ENCODE peak calls at places on chromosome 6, in nine cellular contexts. Z is posterior vena cava; N is colonic mucosa; M is pulmonary artery endothelial cell; C is astrocyte of the spinal cord; H is stimulated activated CD8-positive, alpha-beta memory T cell treated with anti-CD3 and anti-CD28 coated beads, Interleukin-7, amount 100 ng/mL, for 4 hours; Y is iris pigment epithelial cell; J is effector CD4-positive, alpha-beta T cell; I is NCI-H446 treated with DMSO at 0.1 percent for 48 hours. S is an unnamed sample.

GRCh38 chr6:137767931-137768690 is 98.9 kb upstream of the TNFAIP3 start:
- DNase-seq in Z (no peak), N (no peak), M (no peak), C (peak; percentile 72), H (no peak), Y (peak; percentile 96), J (no peak), I (no peak), S (no peak)

GRCh38 chr6:130708338-130708737 is 118.9 kb upstream of the SMLR1 start:
- DNase-seq in Z (no peak), N (no peak), M (peak; percentile 10), C (no peak), H (no peak), Y (peak; percentile 30), J (no peak), I (no peak), S (no peak)

GRCh38 chr6:150937126-150937906 is 71.8 kb downstream of the MTHFD1L start:
- DNase-seq in Z (peak; percentile 91), N (no peak), M (no peak), C (no peak), H (no peak), Y (no peak), J (no peak), I (no peak), S (no peak)

GRCh38 chr6:35014786-35015185 is 125.7 kb downstream of the ANKS1A start:
- DNase-seq in Z (no peak), N (no peak), M (no peak), C (peak; percentile 52), H (no peak), Y (peak; percentile 64), J (no peak), I (no peak), S (no peak)

GRCh38 chr6:105781248-105781647 is 304.9 kb upstream of the PRDM1 start:
- DNase-seq in Z (no peak), N (no peak), M (no peak), C (no peak), H (peak; percentile 29), Y (no peak), J (no peak), I (no peak), S (no peak)

GRCh38 chr6:157681041-157681650 is 141.9 kb upstream of the SNX9 start:
- DNase-seq in Z (no peak), N (no peak), M (no peak), C (no peak), H (no peak), Y (no peak), J (no peak), I (no peak), S (no peak)

GRCh38 chr6:89667872-89668556 is 29.5 kb upstream of the LYRM2 start:
- DNase-seq in Z (no peak), N (no peak), M (no peak), C (peak; percentile 56), H (no peak), Y (peak; percentile 31), J (no peak), I (no peak), S (no peak)

GRCh38 chr6:166625356-166625755 is 1.7 kb downstream of the RPS6KA2 start:
- DNase-seq in Z (no peak), N (no peak), M (no peak), C (peak; percentile 78), H (no peak), Y (peak; percentile 92), J (no peak), I (no peak), S (no peak)

GRCh38 chr6:78605909-78606446 is 261.4 kb upstream of the IRAK1BP1 start:
- DNase-seq in Z (no peak), N (no peak), M (peak; percentile 70), C (peak; percentile 89), H (no peak), Y (peak; percentile 88), J (no peak), I (no peak), S (no peak)

GRCh38 chr6:17165383-17165782 is 63.5 kb downstream of the STMND1 start:
- DNase-seq in Z (no peak), N (no peak), M (no peak), C (no peak), H (no peak), Y (peak; percentile 28), J (no peak), I (no peak), S (no peak)

GRCh38 chr6:32816746-32817204 is at the start of gene HLA-DOB:
- DNase-seq in Z (no peak), N (no peak), M (no peak), C (no peak), H (no peak), Y (peak; percentile 56), J (no peak), I (no peak), S (no peak)

GRCh38 chr6:35304299-35304698 is 6.7 kb downstream of the DEF6 start:
- DNase-seq in Z (no peak), N (no peak), M (no peak), C (no peak), H (no peak), Y (no peak), J (no peak), I (no peak), S (no peak)

GRCh38 chr6:83057705-83058321 is 7.8 kb downstream of the UBE3D start:
- DNase-seq in Z (no peak), N (peak; percentile 38), M (no peak), C (peak; percentile 51), H (no peak), Y (peak; percentile 56), J (no peak), I (no peak), S (no peak)

GRCh38 chr6:44072959-44073611 is 54.2 kb downstream of the MRPL14 start:
- DNase-seq in Z (peak; percentile 96), N (peak; percentile 90), M (no peak), C (peak; percentile 79), H (peak; percentile 59), Y (peak; percentile 80), J (peak; percentile 53), I (no peak), S (peak; percentile 54)

GRCh38 chr6:37005061-37005810 is at the start of gene FGD2:
- DNase-seq in Z (no peak), N (no peak), M (no peak), C (no peak), H (no peak), Y (no peak), J (no peak), I (no peak), S (no peak)

GRCh38 chr6:39005774-39006173 is 42.8 kb upstream of the GLP1R start:
- DNase-seq in Z (no peak), N (no peak), M (no peak), C (no peak), H (no peak), Y (no peak), J (no peak), I (peak; percentile 44), S (no peak)

GRCh38 chr6:52560462-52560861 is 16.4 kb downstream of the TRAM2 start:
- DNase-seq in Z (no peak), N (no peak), M (no peak), C (no peak), H (no peak), Y (peak; percentile 57), J (no peak), I (no peak), S (no peak)

GRCh38 chr6:72272958-72273357 is 348.9 kb upstream of the KCNQ5 start:
- DNase-seq in Z (no peak), N (no peak), M (no peak), C (peak; percentile 69), H (no peak), Y (peak; percentile 81), J (no peak), I (peak; percentile 26), S (no peak)

GRCh38 chr6:29516108-29516507 is 28.4 kb upstream of the MAS1L start:
- DNase-seq in Z (no peak), N (no peak), M (no peak), C (peak; percentile 87), H (no peak), Y (peak; percentile 53), J (no peak), I (no peak), S (peak; percentile 9)

GRCh38 chr6:139597781-139598368 is 223.4 kb upstream of the CITED2 start:
- DNase-seq in Z (peak; percentile 92), N (peak; percentile 90), M (no peak), C (peak; percentile 99), H (no peak), Y (peak; percentile 98), J (no peak), I (peak; percentile 32), S (no peak)

GRCh38 chr6:111916747-111917146 is 43.5 kb upstream of the FYN start:
- DNase-seq in Z (no peak), N (no peak), M (no peak), C (no peak), H (no peak), Y (no peak), J (no peak), I (no peak), S (no peak)

GRCh38 chr6:135438907-135439535 is 58.5 kb downstream of the AHI1 start:
- DNase-seq in Z (no peak), N (no peak), M (no peak), C (peak; percentile 35), H (no peak), Y (peak; percentile 35), J (no peak), I (no peak), S (no peak)

GRCh38 chr6:15621203-15622044 is 41.4 kb downstream of the DTNBP1 start:
- DNase-seq in Z (no peak), N (peak; percentile 34), M (no peak), C (no peak), H (no peak), Y (peak; percentile 51), J (no peak), I (peak; percentile 63), S (no peak)

GRCh38 chr6:34462561-34462971 is 3.3 kb upstream of the PACSIN1 start:
- DNase-seq in Z (no peak), N (peak; percentile 60), M (no peak), C (no peak), H (no peak), Y (no peak), J (no peak), I (no peak), S (no peak)

GRCh38 chr6:150696156-150696555 is 96.5 kb downstream of the PLEKHG1 start:
- DNase-seq in Z (no peak), N (no peak), M (no peak), C (no peak), H (no peak), Y (no peak), J (no peak), I (no peak), S (no peak)

GRCh38 chr6:84252140-84252539 is 24.7 kb upstream of the CEP162 start:
- DNase-seq in Z (no peak), N (no peak), M (no peak), C (no peak), H (no peak), Y (no peak), J (no peak), I (no peak), S (no peak)

GRCh38 chr6:112332274-112332673 is 14.9 kb upstream of the RFPL4B start:
- DNase-seq in Z (no peak), N (no peak), M (no peak), C (no peak), H (no peak), Y (no peak), J (no peak), I (no peak), S (no peak)

GRCh38 chr6:21587925-21588811 is 5.4 kb upstream of the SOX4 start:
- DNase-seq in Z (peak; percentile 86), N (peak; percentile 72), M (no peak), C (peak; percentile 64), H (peak; percentile 5), Y (peak; percentile 70), J (no peak), I (no peak), S (no peak)

GRCh38 chr6:89320012-89320559 is 5.0 kb upstream of the GABRR2 start:
- DNase-seq in Z (no peak), N (no peak), M (no peak), C (no peak), H (no peak), Y (no peak), J (no peak), I (no peak), S (no peak)

GRCh38 chr6:71383891-71384489 is 95.4 kb downstream of the OGFRL1 start:
- DNase-seq in Z (no peak), N (no peak), M (no peak), C (peak; percentile 80), H (no peak), Y (peak; percentile 64), J (no peak), I (peak; percentile 36), S (no peak)

GRCh38 chr6:148524509-148524908 is 181.9 kb downstream of the SASH1 start:
- DNase-seq in Z (no peak), N (no peak), M (no peak), C (peak; percentile 89), H (no peak), Y (peak; percentile 88), J (no peak), I (no peak), S (no peak)